ENCODE peak calls at places on chromosomes 2 and 18, in seven cellular contexts. One of them, this sample, is unnamed.

GRCh38 chr2:224838335-224838734 is 122.2 kb upstream of the CCDC195 start:
- DNase-seq in HCT116: no peak
- DNase-seq in PC-3: no peak
- DNase-seq in GM23338: no peak
- DNase-seq in Karpas-422: no peak
- DNase-seq in fibroblast of lung: peak; percentile 55
- DNase-seq in astrocyte: peak; percentile 45
- DNase-seq in this sample: no peak

GRCh38 chr2:101026253-101026701 is 24.2 kb downstream of the RPL31 start:
- DNase-seq in PC-3: no peak
- DNase-seq in fibroblast of lung: no peak
- DNase-seq in HCT116: no peak
- DNase-seq in GM23338: no peak
- DNase-seq in astrocyte: no peak
- DNase-seq in Karpas-422: no peak
- DNase-seq in this sample: no peak

GRCh38 chr2:148719941-148720436 is 75.4 kb downstream of the EPC2 start:
- DNase-seq in HCT116: no peak
- DNase-seq in Karpas-422: no peak
- DNase-seq in fibroblast of lung: no peak
- DNase-seq in PC-3: no peak
- DNase-seq in GM23338: no peak
- DNase-seq in astrocyte: no peak
- DNase-seq in this sample: no peak

GRCh38 chr2:45778720-45779171 is 127.3 kb downstream of the PRKCE start:
- DNase-seq in astrocyte: peak; percentile 17
- DNase-seq in Karpas-422: peak; percentile 87
- DNase-seq in PC-3: peak; percentile 89
- DNase-seq in GM23338: peak; percentile 88
- DNase-seq in HCT116: peak; percentile 64
- DNase-seq in fibroblast of lung: peak; percentile 38
- DNase-seq in this sample: peak; percentile 62

GRCh38 chr18:47997338-47997780 is 66.9 kb upstream of the SMAD2 start:
- DNase-seq in GM23338: peak; percentile 84
- DNase-seq in Karpas-422: peak; percentile 88
- DNase-seq in HCT116: no peak
- DNase-seq in fibroblast of lung: no peak
- DNase-seq in astrocyte: no peak
- DNase-seq in PC-3: no peak
- DNase-seq in this sample: peak; percentile 19

GRCh38 chr2:143839456-143839855 is 680.5 kb downstream of the ZEB2 start:
- DNase-seq in GM23338: no peak
- DNase-seq in astrocyte: no peak
- DNase-seq in PC-3: no peak
- DNase-seq in Karpas-422: no peak
- DNase-seq in HCT116: no peak
- DNase-seq in fibroblast of lung: no peak
- DNase-seq in this sample: no peak

GRCh38 chr2:69833752-69834151 is 4.3 kb downstream of the GMCL1 start:
- DNase-seq in fibroblast of lung: no peak
- DNase-seq in PC-3: no peak
- DNase-seq in astrocyte: no peak
- DNase-seq in GM23338: no peak
- DNase-seq in HCT116: no peak
- DNase-seq in Karpas-422: no peak
- DNase-seq in this sample: no peak

GRCh38 chr2:14189929-14190328 is 442.6 kb upstream of the LRATD1 start:
- DNase-seq in GM23338: no peak
- DNase-seq in PC-3: peak; percentile 51
- DNase-seq in HCT116: no peak
- DNase-seq in fibroblast of lung: peak; percentile 48
- DNase-seq in Karpas-422: no peak
- DNase-seq in astrocyte: peak; percentile 35
- DNase-seq in this sample: peak; percentile 32

GRCh38 chr2:134206573-134206972 is 47.3 kb upstream of the MGAT5 start:
- DNase-seq in Karpas-422: no peak
- DNase-seq in PC-3: peak; percentile 30
- DNase-seq in HCT116: no peak
- DNase-seq in GM23338: no peak
- DNase-seq in fibroblast of lung: peak; percentile 78
- DNase-seq in astrocyte: peak; percentile 65
- DNase-seq in this sample: no peak

GRCh38 chr2:10469955-10470568 is 21.9 kb upstream of the ODC1 start:
- DNase-seq in PC-3: no peak
- DNase-seq in HCT116: no peak
- DNase-seq in GM23338: no peak
- DNase-seq in Karpas-422: no peak
- DNase-seq in astrocyte: no peak
- DNase-seq in fibroblast of lung: no peak
- DNase-seq in this sample: no peak

GRCh38 chr2:233213975-233214374 is 37.5 kb upstream of the ATG16L1 start:
- DNase-seq in PC-3: no peak
- DNase-seq in GM23338: no peak
- DNase-seq in fibroblast of lung: no peak
- DNase-seq in astrocyte: no peak
- DNase-seq in Karpas-422: no peak
- DNase-seq in HCT116: no peak
- DNase-seq in this sample: no peak

GRCh38 chr2:238709324-238709723 is 138.6 kb upstream of the TWIST2 start:
- DNase-seq in GM23338: no peak
- DNase-seq in fibroblast of lung: no peak
- DNase-seq in PC-3: no peak
- DNase-seq in Karpas-422: no peak
- DNase-seq in HCT116: no peak
- DNase-seq in astrocyte: no peak
- DNase-seq in this sample: no peak

GRCh38 chr2:151828143-151828889 is at the start of gene ARL5A:
- DNase-seq in HCT116: peak; percentile 89
- DNase-seq in fibroblast of lung: peak; percentile 94
- DNase-seq in astrocyte: peak; percentile 87
- DNase-seq in Karpas-422: peak; percentile 98
- DNase-seq in PC-3: peak; percentile 94
- DNase-seq in GM23338: peak; percentile 95
- DNase-seq in this sample: peak; percentile 92

GRCh38 chr2:63029058-63029457 is 21.6 kb upstream of the OTX1 start:
- DNase-seq in Karpas-422: no peak
- DNase-seq in GM23338: no peak
- DNase-seq in astrocyte: peak; percentile 41
- DNase-seq in fibroblast of lung: peak; percentile 48
- DNase-seq in PC-3: peak; percentile 22
- DNase-seq in HCT116: no peak
- DNase-seq in this sample: peak; percentile 36

GRCh38 chr2:238015705-238016104 is 45.1 kb upstream of the SCLY start:
- DNase-seq in HCT116: no peak
- DNase-seq in astrocyte: no peak
- DNase-seq in PC-3: no peak
- DNase-seq in GM23338: no peak
- DNase-seq in fibroblast of lung: no peak
- DNase-seq in Karpas-422: no peak
- DNase-seq in this sample: no peak

GRCh38 chr2:860259-860855 is 90.3 kb upstream of the SNTG2 start:
- DNase-seq in HCT116: peak; percentile 7
- DNase-seq in Karpas-422: no peak
- DNase-seq in astrocyte: no peak
- DNase-seq in fibroblast of lung: no peak
- DNase-seq in GM23338: peak; percentile 76
- DNase-seq in PC-3: peak; percentile 20
- DNase-seq in this sample: peak; percentile 40

GRCh38 chr2:72895154-72895553 is 7.9 kb downstream of the SPR start:
- DNase-seq in GM23338: no peak
- DNase-seq in fibroblast of lung: no peak
- DNase-seq in astrocyte: no peak
- DNase-seq in Karpas-422: no peak
- DNase-seq in HCT116: no peak
- DNase-seq in PC-3: no peak
- DNase-seq in this sample: no peak

GRCh38 chr2:237904806-237905599 is 45.6 kb downstream of the RAMP1 start:
- DNase-seq in HCT116: no peak
- DNase-seq in Karpas-422: no peak
- DNase-seq in astrocyte: peak; percentile 86
- DNase-seq in GM23338: no peak
- DNase-seq in fibroblast of lung: peak; percentile 90
- DNase-seq in PC-3: no peak
- DNase-seq in this sample: no peak

GRCh38 chr18:44733069-44733753 is 52.5 kb downstream of the SETBP1 start:
- DNase-seq in PC-3: peak; percentile 76
- DNase-seq in Karpas-422: no peak
- DNase-seq in fibroblast of lung: peak; percentile 97
- DNase-seq in GM23338: no peak
- DNase-seq in HCT116: no peak
- DNase-seq in astrocyte: peak; percentile 96
- DNase-seq in this sample: peak; percentile 50

GRCh38 chr2:219446689-219447088 is 12.0 kb downstream of the SPEG start:
- DNase-seq in Karpas-422: no peak
- DNase-seq in fibroblast of lung: no peak
- DNase-seq in PC-3: no peak
- DNase-seq in astrocyte: no peak
- DNase-seq in HCT116: no peak
- DNase-seq in GM23338: no peak
- DNase-seq in this sample: no peak
- H3K4me2 ChIP-seq in Karpas-422: no peak overlapping the region
- H3K4me2 ChIP-seq in fibroblast of lung: no peak overlapping the region
- H3K4me2 ChIP-seq in PC-3: no peak overlapping the region
- H3K4me2 ChIP-seq in astrocyte: peak overlapping the region; percentile 73
- H3K4me2 ChIP-seq in HCT116: no peak overlapping the region
- H3K4me2 ChIP-seq in GM23338: no peak overlapping the region
- H3K4me2 ChIP-seq in this sample: no peak overlapping the region

GRCh38 chr18:29087616-29088246 is 910.8 kb upstream of the CDH2 start:
- DNase-seq in fibroblast of lung: peak; percentile 3
- DNase-seq in HCT116: no peak
- DNase-seq in Karpas-422: no peak
- DNase-seq in PC-3: no peak
- DNase-seq in astrocyte: no peak
- DNase-seq in GM23338: no peak
- DNase-seq in this sample: no peak

GRCh38 chr18:29078272-29078671 is 901.3 kb upstream of the CDH2 start:
- DNase-seq in fibroblast of lung: no peak
- DNase-seq in Karpas-422: no peak
- DNase-seq in HCT116: no peak
- DNase-seq in GM23338: no peak
- DNase-seq in astrocyte: no peak
- DNase-seq in PC-3: no peak
- DNase-seq in this sample: no peak

GRCh38 chr18:29083545-29083944 is 906.6 kb upstream of the CDH2 start:
- DNase-seq in GM23338: no peak
- DNase-seq in HCT116: no peak
- DNase-seq in fibroblast of lung: no peak
- DNase-seq in astrocyte: no peak
- DNase-seq in PC-3: no peak
- DNase-seq in Karpas-422: no peak
- DNase-seq in this sample: no peak
- H2AFZ ChIP-seq in GM23338: no peak overlapping the region
- H2AFZ ChIP-seq in HCT116: no peak overlapping the region
- H2AFZ ChIP-seq in fibroblast of lung: no peak overlapping the region
- H2AFZ ChIP-seq in astrocyte: no peak overlapping the region
- H2AFZ ChIP-seq in PC-3: no peak overlapping the region
- H2AFZ ChIP-seq in Karpas-422: no peak overlapping the region
- H2AFZ ChIP-seq in this sample: no peak overlapping the region

DNA sequence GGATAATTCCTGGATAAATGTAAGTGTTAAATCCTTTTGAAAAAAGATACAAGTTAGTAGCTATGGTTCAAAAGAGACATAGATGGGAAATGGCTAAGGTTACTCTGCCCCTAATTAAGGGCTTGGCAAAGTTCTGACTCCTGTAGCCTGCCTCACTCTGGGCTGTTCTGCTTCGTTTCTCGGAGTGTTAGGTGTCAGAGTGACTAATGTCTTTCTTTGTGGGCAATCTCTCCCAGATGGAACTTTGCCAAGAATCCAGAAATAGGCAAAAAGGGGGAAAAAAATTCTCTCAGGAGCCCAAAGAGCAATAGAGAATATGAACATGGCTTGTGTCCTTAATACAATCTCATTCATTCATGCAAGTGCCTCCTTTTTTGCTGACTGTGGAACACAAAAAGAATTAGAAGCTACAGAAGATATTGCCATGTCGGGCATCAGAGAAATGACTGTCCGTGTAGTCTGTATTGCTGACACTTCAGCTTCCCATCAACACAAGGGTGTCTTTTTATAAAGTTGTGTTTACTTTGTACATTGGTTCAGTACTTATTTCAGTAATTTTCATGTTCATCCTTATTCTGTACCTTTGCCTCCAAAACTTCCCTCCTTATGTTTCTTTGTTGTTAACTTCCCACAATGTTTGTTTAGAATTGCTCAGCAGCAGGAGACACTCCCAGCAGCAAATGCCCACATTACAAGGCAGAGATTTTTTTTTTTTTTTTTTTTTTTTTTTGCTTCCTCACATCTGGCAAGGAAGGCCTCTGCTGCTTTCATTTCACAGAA is 134.0 kb downstream of the FTCDNL1 start:
- DNase-seq in Karpas-422: no peak
- DNase-seq in astrocyte: no peak
- DNase-seq in fibroblast of lung: peak; percentile 8
- DNase-seq in PC-3: peak; percentile 51
- DNase-seq in GM23338: no peak
- DNase-seq in HCT116: no peak
- DNase-seq in this sample: no peak
- H3K4me2 ChIP-seq in Karpas-422: no peak overlapping the region
- H3K4me2 ChIP-seq in astrocyte: no peak overlapping the region
- H3K4me2 ChIP-seq in fibroblast of lung: no peak overlapping the region
- H3K4me2 ChIP-seq in PC-3: peak overlapping the region; percentile 20
- H3K4me2 ChIP-seq in GM23338: no peak overlapping the region
- H3K4me2 ChIP-seq in HCT116: peak overlapping the region; percentile 8
- H3K4me2 ChIP-seq in this sample: no peak overlapping the region

GRCh38 chr18:527136-527535 is 26.6 kb upstream of the COLEC12 start:
- DNase-seq in Karpas-422: no peak
- DNase-seq in PC-3: no peak
- DNase-seq in fibroblast of lung: peak; percentile 55
- DNase-seq in HCT116: no peak
- DNase-seq in astrocyte: peak; percentile 50
- DNase-seq in GM23338: no peak
- DNase-seq in this sample: no peak

GRCh38 chr18:526681-527080 is 26.2 kb upstream of the COLEC12 start:
- DNase-seq in HCT116: no peak
- DNase-seq in fibroblast of lung: no peak
- DNase-seq in astrocyte: no peak
- DNase-seq in PC-3: no peak
- DNase-seq in Karpas-422: no peak
- DNase-seq in GM23338: no peak
- DNase-seq in this sample: no peak

GRCh38 chr18:519019-519879 is 18.7 kb upstream of the COLEC12 start:
- DNase-seq in astrocyte: peak; percentile 71
- DNase-seq in fibroblast of lung: peak; percentile 73
- DNase-seq in Karpas-422: no peak
- DNase-seq in PC-3: no peak
- DNase-seq in GM23338: no peak
- DNase-seq in HCT116: no peak
- DNase-seq in this sample: peak; percentile 18

GRCh38 chr18:525066-525797 is 24.7 kb upstream of the COLEC12 start:
- DNase-seq in Karpas-422: no peak
- DNase-seq in fibroblast of lung: peak; percentile 83
- DNase-seq in astrocyte: peak; percentile 81
- DNase-seq in HCT116: no peak
- DNase-seq in PC-3: peak; percentile 63
- DNase-seq in GM23338: no peak
- DNase-seq in this sample: no peak

DNA sequence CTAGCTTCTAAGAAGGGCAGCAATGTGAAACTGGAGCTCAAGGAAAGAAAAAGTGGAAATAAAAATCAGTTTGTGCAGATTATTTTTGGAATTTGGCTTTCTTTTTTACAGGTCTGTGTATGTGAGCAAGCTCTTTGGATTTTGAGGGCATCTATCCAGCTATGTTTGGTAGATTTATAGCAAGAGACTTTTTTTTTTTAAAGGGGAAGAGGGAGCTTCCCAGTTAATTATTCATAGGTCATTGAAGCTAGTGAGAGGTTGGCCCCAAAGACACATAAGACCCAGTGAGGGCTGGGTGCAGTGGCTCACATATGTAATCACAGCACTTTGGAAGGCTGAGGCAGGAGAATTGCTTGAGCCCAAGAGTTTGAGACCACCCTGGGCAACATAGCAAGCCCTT is 24.0 kb upstream of the COLEC12 start:
- DNase-seq in astrocyte: peak; percentile 80
- DNase-seq in Karpas-422: no peak
- DNase-seq in PC-3: peak; percentile 23
- DNase-seq in fibroblast of lung: peak; percentile 86
- DNase-seq in GM23338: no peak
- DNase-seq in HCT116: no peak
- DNase-seq in this sample: no peak
- H2AFZ ChIP-seq in astrocyte: no peak overlapping the region
- H2AFZ ChIP-seq in Karpas-422: no peak overlapping the region
- H2AFZ ChIP-seq in PC-3: no peak overlapping the region
- H2AFZ ChIP-seq in fibroblast of lung: no peak overlapping the region
- H2AFZ ChIP-seq in GM23338: peak overlapping the region; percentile 47
- H2AFZ ChIP-seq in HCT116: no peak overlapping the region
- H2AFZ ChIP-seq in this sample: no peak overlapping the region

This sample was measured in trophoblast cell.